ENCODE peak calls at places on chromosome 6, in five cellular contexts. E is neural progenitor cell; A is GM04504; C is NCI-H1092 treated with DMSO at 0.1 percent for 48 hours; P is effector CD4-positive, alpha-beta T cell. J is an unnamed sample.

GRCh38 chr6:2020909-2021308 is 224.5 kb downstream of the GMDS start:
- DNase-seq in E (no peak), A (peak), C (peak), P (no peak), J (peak)

GRCh38 chr6:90790058-90790457 is 203.2 kb upstream of the MAP3K7 start:
- DNase-seq in E (no peak), A (no peak), C (no peak), P (no peak), J (no peak)

GRCh38 chr6:62119401-62119800 is 166.6 kb downstream of the KHDRBS2 start:
- DNase-seq in E (no peak), A (no peak), C (no peak), P (no peak), J (no peak)

GRCh38 chr6:101818056-101818455 is 424.5 kb downstream of the GRIK2 start:
- DNase-seq in E (peak), A (no peak), C (no peak), P (no peak), J (no peak)

GRCh38 chr6:135096403-135097130 is 41.9 kb upstream of the HBS1L start:
- DNase-seq in E (no peak), A (no peak), C (no peak), P (no peak), J (no peak)

GRCh38 chr6:123448306-123448884 is 188.4 kb downstream of the TRDN start:
- DNase-seq in E (no peak), A (no peak), C (no peak), P (no peak), J (no peak)

GRCh38 chr6:137755284-137755683 is 111.8 kb upstream of the TNFAIP3 start:
- DNase-seq in E (no peak), A (no peak), C (no peak), P (no peak), J (no peak)

GRCh38 chr6:24899647-24900325 is 36.0 kb downstream of the RIPOR2 start:
- DNase-seq in E (no peak), A (no peak), C (no peak), P (no peak), J (no peak)

GRCh38 chr6:56652994-56653393 is 10.3 kb upstream of the DST start:
- DNase-seq in E (no peak), A (peak), C (no peak), P (no peak), J (no peak)

GRCh38 chr6:82072771-82073170 is 174.8 kb downstream of the IBTK start:
- DNase-seq in E (no peak), A (peak), C (no peak), P (no peak), J (no peak)

GRCh38 chr6:128507337-128508310 is 12.8 kb downstream of the PTPRK start:
- DNase-seq in E (no peak), A (no peak), C (no peak), P (no peak), J (no peak)

GRCh38 chr6:90541221-90541620 is 45.7 kb downstream of the MAP3K7 start:
- DNase-seq in E (no peak), A (no peak), C (no peak), P (no peak), J (no peak)

GRCh38 chr6:101202975-101203374 is 190.5 kb upstream of the GRIK2 start:
- DNase-seq in E (no peak), A (no peak), C (no peak), P (no peak), J (no peak)

GRCh38 chr6:79601020-79601609 is 30.0 kb upstream of the SH3BGRL2 start:
- DNase-seq in E (no peak), A (peak), C (no peak), P (no peak), J (no peak)

GRCh38 chr6:82521369-82521768 is 157.8 kb downstream of the TPBG start:
- DNase-seq in E (no peak), A (no peak), C (no peak), P (no peak), J (no peak)

GRCh38 chr6:71040841-71041240 is 84.0 kb upstream of the B3GAT2 start:
- DNase-seq in E (no peak), A (no peak), C (no peak), P (no peak), J (no peak)

GRCh38 chr6:45590225-45590624 is 212.5 kb upstream of the SUPT3H start:
- DNase-seq in E (no peak), A (peak), C (no peak), P (no peak), J (no peak)

GRCh38 chr6:109454483-109455160 is 950 bp downstream of the MICAL1 start:
- DNase-seq in E (no peak), A (no peak), C (peak), P (peak), J (no peak)

GRCh38 chr6:114084327-114084890 is 113.5 kb upstream of the HDAC2 start:
- DNase-seq in E (no peak), A (peak), C (no peak), P (no peak), J (no peak)

GRCh38 chr6:125888989-125889656 is 67.4 kb upstream of the HINT3 start:
- DNase-seq in E (peak), A (no peak), C (no peak), P (no peak), J (no peak)

GRCh38 chr6:72111611-72112010 is 225.3 kb downstream of the RIMS1 start:
- DNase-seq in E (peak), A (no peak), C (no peak), P (no peak), J (no peak)

GRCh38 chr6:147222160-147222838 is 18.1 kb downstream of the STXBP5 start:
- DNase-seq in E (no peak), A (no peak), C (no peak), P (no peak), J (no peak)

GRCh38 chr6:45156075-45156474 is 172.1 kb upstream of the RUNX2 start:
- DNase-seq in E (no peak), A (no peak), C (no peak), P (no peak), J (peak)

GRCh38 chr6:137188855-137189254 is 15.4 kb upstream of the IL22RA2 start:
- DNase-seq in E (peak), A (no peak), C (no peak), P (no peak), J (no peak)

GRCh38 chr6:8437813-8438212 is 2.5 kb upstream of the SLC35B3 start:
- DNase-seq in E (no peak), A (no peak), C (no peak), P (no peak), J (no peak)

GRCh38 chr6:166957087-166957804 is 896 bp upstream of the RNASET2 start:
- DNase-seq in E (peak), A (no peak), C (peak), P (peak), J (no peak)

GRCh38 chr6:73076211-73076610 is 149.1 kb downstream of the KHDC1L start:
- DNase-seq in E (no peak), A (no peak), C (no peak), P (no peak), J (no peak)

GRCh38 chr6:10403385-10404106 is 11.3 kb downstream of the TFAP2A start:
- DNase-seq in E (no peak), A (no peak), C (no peak), P (no peak), J (no peak)

GRCh38 chr6:134908906-134909516 is 40.9 kb downstream of the ALDH8A1 start:
- DNase-seq in E (no peak), A (peak), C (no peak), P (no peak), J (no peak)

GRCh38 chr6:109187399-109188114 is 92.2 kb downstream of the CEP57L1 start:
- DNase-seq in E (peak), A (no peak), C (peak), P (peak), J (peak)

GRCh38 chr6:37381579-37381978 is 27.8 kb downstream of the RNF8 start:
- DNase-seq in E (peak), A (no peak), C (peak), P (peak), J (peak)

GRCh38 chr6:42572523-42572922 is 8.7 kb downstream of the UBR2 start:
- DNase-seq in E (no peak), A (no peak), C (no peak), P (no peak), J (no peak)

GRCh38 chr6:16827627-16828026 is 66.4 kb upstream of the ATXN1 start:
- DNase-seq in E (no peak), A (no peak), C (no peak), P (no peak), J (no peak)

GRCh38 chr6:89214197-89214596 is 3.0 kb downstream of the GABRR1 start:
- DNase-seq in E (no peak), A (no peak), C (no peak), P (no peak), J (no peak)

GRCh38 chr6:106084106-106084963 is 1.8 kb upstream of the PRDM1 start:
- DNase-seq in E (peak), A (peak), C (no peak), P (no peak), J (peak)

GRCh38 chr6:105609375-105609991 is 206.6 kb upstream of the PREP start:
- DNase-seq in E (no peak), A (no peak), C (no peak), P (no peak), J (peak)

GRCh38 chr6:170108890-170109587 is 181.8 kb downstream of the DLL1 start:
- DNase-seq in E (no peak), A (no peak), C (no peak), P (no peak), J (no peak)

GRCh38 chr6:167475947-167476346 is 151.1 kb downstream of the TTLL2 start:
- DNase-seq in E (peak), A (no peak), C (peak), P (no peak), J (peak)

GRCh38 chr6:83603560-83603959 is 91.2 kb downstream of the PRSS35 start:
- DNase-seq in E (peak), A (no peak), C (no peak), P (no peak), J (no peak)